ENCODE peak calls at places on chromosomes 2 and 18, in seven cellular contexts. One of them, this sample, is unnamed.
A peak's percentile ranks its signal among the peaks of the same experiment; 100 is the strongest.

GRCh38 chr18:57438669-57439616 is 3.8 kb downstream of the ONECUT2 start:
- DNase-seq in activated CD8-positive, alpha-beta memory T cell treated with anti-CD3 and anti-CD28 coated beads, Interleukin-2, amount 10 ng/mL, durations not matched to agents 7 days and 5 days: no peak
- DNase-seq in germinal center: no peak
- DNase-seq in HCEC 1CT: no peak
- DNase-seq in substantia nigra: no peak
- DNase-seq in SW480: no peak
- DNase-seq in GM04504: no peak
- DNase-seq in this sample: no peak

GRCh38 chr18:57801379-57802165 is 1.5 kb downstream of the ATP8B1 start:
- DNase-seq in SW480: no peak
- DNase-seq in germinal center: peak; percentile 9
- DNase-seq in activated CD8-positive, alpha-beta memory T cell treated with anti-CD3 and anti-CD28 coated beads, Interleukin-2, amount 10 ng/mL, durations not matched to agents 7 days and 5 days: no peak
- DNase-seq in GM04504: no peak
- DNase-seq in HCEC 1CT: no peak
- DNase-seq in substantia nigra: no peak
- DNase-seq in this sample: no peak

GRCh38 chr2:237324446-237325236 is 89.3 kb downstream of the COL6A3 start:
- DNase-seq in activated CD8-positive, alpha-beta memory T cell treated with anti-CD3 and anti-CD28 coated beads, Interleukin-2, amount 10 ng/mL, durations not matched to agents 7 days and 5 days: no peak
- DNase-seq in SW480: no peak
- DNase-seq in germinal center: no peak
- DNase-seq in GM04504: no peak
- DNase-seq in substantia nigra: no peak
- DNase-seq in HCEC 1CT: peak; percentile 28
- DNase-seq in this sample: peak; percentile 89

GRCh38 chr2:227939271-227940027 is 68.0 kb downstream of the DAW1 start:
- DNase-seq in germinal center: peak; percentile 5
- DNase-seq in HCEC 1CT: peak; percentile 53
- DNase-seq in substantia nigra: peak; percentile 8
- DNase-seq in GM04504: peak; percentile 6
- DNase-seq in activated CD8-positive, alpha-beta memory T cell treated with anti-CD3 and anti-CD28 coated beads, Interleukin-2, amount 10 ng/mL, durations not matched to agents 7 days and 5 days: no peak
- DNase-seq in SW480: peak; percentile 45
- DNase-seq in this sample: no peak

GRCh38 chr2:128779301-128780095 is 460.8 kb upstream of the HS6ST1 start:
- DNase-seq in GM04504: no peak
- DNase-seq in germinal center: no peak
- DNase-seq in HCEC 1CT: no peak
- DNase-seq in SW480: no peak
- DNase-seq in substantia nigra: no peak
- DNase-seq in activated CD8-positive, alpha-beta memory T cell treated with anti-CD3 and anti-CD28 coated beads, Interleukin-2, amount 10 ng/mL, durations not matched to agents 7 days and 5 days: no peak
- DNase-seq in this sample: no peak

GRCh38 chr18:50973367-50974126 is 5.7 kb downstream of the ELAC1 start:
- DNase-seq in HCEC 1CT: peak; percentile 79
- DNase-seq in GM04504: peak; percentile 39
- DNase-seq in germinal center: no peak
- DNase-seq in SW480: peak; percentile 6
- DNase-seq in substantia nigra: no peak
- DNase-seq in activated CD8-positive, alpha-beta memory T cell treated with anti-CD3 and anti-CD28 coated beads, Interleukin-2, amount 10 ng/mL, durations not matched to agents 7 days and 5 days: no peak
- DNase-seq in this sample: no peak

GRCh38 chr2:159399716-159400525 is 113.4 kb upstream of the WDSUB1 start:
- DNase-seq in activated CD8-positive, alpha-beta memory T cell treated with anti-CD3 and anti-CD28 coated beads, Interleukin-2, amount 10 ng/mL, durations not matched to agents 7 days and 5 days: no peak
- DNase-seq in substantia nigra: no peak
- DNase-seq in HCEC 1CT: peak; percentile 11
- DNase-seq in SW480: no peak
- DNase-seq in GM04504: peak; percentile 18
- DNase-seq in germinal center: no peak
- DNase-seq in this sample: no peak

GRCh38 chr2:64609229-64609994 is 44.3 kb downstream of the SERTAD2 start:
- DNase-seq in germinal center: peak; percentile 91
- DNase-seq in HCEC 1CT: no peak
- DNase-seq in activated CD8-positive, alpha-beta memory T cell treated with anti-CD3 and anti-CD28 coated beads, Interleukin-2, amount 10 ng/mL, durations not matched to agents 7 days and 5 days: peak; percentile 75
- DNase-seq in GM04504: no peak
- DNase-seq in SW480: peak; percentile 54
- DNase-seq in substantia nigra: peak; percentile 27
- DNase-seq in this sample: no peak

GRCh38 chr2:216274194-216274593 is 98.1 kb downstream of the MARCHF4 start:
- DNase-seq in GM04504: peak; percentile 24
- DNase-seq in HCEC 1CT: no peak
- DNase-seq in germinal center: no peak
- DNase-seq in SW480: no peak
- DNase-seq in activated CD8-positive, alpha-beta memory T cell treated with anti-CD3 and anti-CD28 coated beads, Interleukin-2, amount 10 ng/mL, durations not matched to agents 7 days and 5 days: no peak
- DNase-seq in substantia nigra: no peak
- DNase-seq in this sample: no peak

This sample was measured in smooth muscle cell of the brain vasculature.